ENCODE peak calls at places on chromosomes 16 and 17, in four cellular contexts. K is SK-N-SH, A is HepG2, Z is GM12878. Y is an unnamed sample.

GRCh38 chr17:13940858-13941665 is 128.2 kb upstream of the COX10 start:
- DNase-seq in A (no peak), K (no peak), Z (no peak), Y (peak; percentile 10)

GRCh38 chr17:34254651-34255380 is at the start of gene CCL2:
- DNase-seq in K (peak; percentile 42), Z (no peak), A (no peak), Y (peak; percentile 76)

GRCh38 chr17:63621229-63621683 is 961 bp upstream of the MAP3K3 start:
- DNase-seq in Z (no peak), K (no peak), A (no peak), Y (peak; percentile 71)

GRCh38 chr16:26859086-26859485 is 207.6 kb upstream of the C16orf82 start:
- DNase-seq in Z (no peak), K (no peak), A (no peak), Y (no peak)

GRCh38 chr16:27228621-27229501 is 25.5 kb downstream of the KDM8 start:
- DNase-seq in K (no peak), A (no peak), Z (no peak), Y (no peak)

GRCh38 chr17:45322168-45322567 is 5.3 kb upstream of the MAP3K14 start:
- DNase-seq in K (no peak), A (no peak), Z (no peak), Y (no peak)

GRCh38 chr16:67305216-67306071 is 21.1 kb downstream of the KCTD19 start:
- DNase-seq in K (peak; percentile 17), Z (no peak), A (no peak), Y (no peak)

GRCh38 chr16:54654429-54654828 is 276.2 kb upstream of the IRX5 start:
- DNase-seq in A (no peak), Z (no peak), K (no peak), Y (no peak)

GRCh38 chr17:55540414-55541091 is 29.3 kb upstream of the SMIM36 start:
- DNase-seq in A (no peak), K (no peak), Z (no peak), Y (peak; percentile 38)

GRCh38 chr17:79513805-79514535 is 96.9 kb downstream of the RBFOX3 start:
- DNase-seq in K (no peak), Z (no peak), A (no peak), Y (peak; percentile 46)

GRCh38 chr16:8674413-8675022 is at the start of gene ABAT:
- DNase-seq in K (peak; percentile 98), A (peak; percentile 91), Z (peak; percentile 33), Y (peak; percentile 66)

GRCh38 chr17:73782641-73783381 is 138.6 kb upstream of the SDK2 start:
- DNase-seq in Z (no peak), A (no peak), K (no peak), Y (no peak)

GRCh38 chr17:81867123-81867951 is 3.8 kb downstream of the ARHGDIA start:
- DNase-seq in A (peak; percentile 50), K (peak; percentile 48), Z (no peak), Y (no peak)

GRCh38 chr16:72612718-72613117 is 435.2 kb downstream of the ZFHX3 start:
- DNase-seq in K (no peak), A (no peak), Z (no peak), Y (no peak)

GRCh38 chr16:69741951-69742904 is 12.5 kb downstream of the NOB1 start:
- DNase-seq in Z (no peak), A (no peak), K (peak; percentile 52), Y (no peak)

GRCh38 chr17:14833201-14833773 is 431.8 kb downstream of the PMP22 start:
- DNase-seq in A (no peak), Z (no peak), K (no peak), Y (no peak)

GRCh38 chr16:21277045-21277926 is 804 bp downstream of the CRYM start:
- DNase-seq in K (no peak), Z (no peak), A (no peak), Y (no peak)

GRCh38 chr17:29146369-29146972 is 33.7 kb downstream of the MYO18A start:
- DNase-seq in K (no peak), A (no peak), Z (no peak), Y (no peak)

GRCh38 chr16:29925173-29925804 is 737 bp downstream of the KCTD13 start:
- DNase-seq in A (no peak), K (no peak), Z (no peak), Y (no peak)

GRCh38 chr16:64417711-64418227 is 704.1 kb downstream of the CDH11 start:
- DNase-seq in Z (no peak), A (no peak), K (no peak), Y (no peak)

GRCh38 chr17:42414782-42415409 is 8.2 kb downstream of the CAVIN1 start:
- DNase-seq in K (no peak), A (no peak), Z (no peak), Y (no peak)

GRCh38 chr17:62163847-62164246 is 98.8 kb upstream of the MED13 start:
- DNase-seq in K (no peak), Z (no peak), A (peak; percentile 71), Y (no peak)

GRCh38 chr16:89863741-89864391 is 9.5 kb upstream of the TCF25 start:
- DNase-seq in Z (peak; percentile 69), K (no peak), A (no peak), Y (no peak)

GRCh38 chr17:77089118-77089477 is 51.7 kb upstream of the SEC14L1 start:
- DNase-seq in K (no peak), A (peak; percentile 29), Z (no peak), Y (no peak)

GRCh38 chr17:41338961-41339485 is 11.6 kb downstream of the KRT33A start:
- DNase-seq in A (no peak), K (no peak), Z (peak; percentile 89), Y (no peak)

GRCh38 chr16:84879569-84880487 is 60.0 kb downstream of the CRISPLD2 start:
- DNase-seq in Z (no peak), A (no peak), K (no peak), Y (peak; percentile 42)

GRCh38 chr16:50272111-50272571 is 5.8 kb downstream of the ADCY7 start:
- DNase-seq in K (no peak), Z (no peak), A (no peak), Y (no peak)

GRCh38 chr16:13136896-13137295 is 235.5 kb downstream of the SHISA9 start:
- DNase-seq in A (no peak), Z (no peak), K (no peak), Y (no peak)

GRCh38 chr16:20621406-20621805 is 45.2 kb upstream of the ACSM2B start:
- DNase-seq in A (no peak), Z (no peak), K (no peak), Y (no peak)

GRCh38 chr17:63512896-63513644 is 10.1 kb upstream of the KCNH6 start:
- DNase-seq in K (no peak), A (no peak), Z (no peak), Y (no peak)

GRCh38 chr17:62852195-62852594 is 44.1 kb upstream of the MARCHF10 start:
- DNase-seq in Z (no peak), A (no peak), K (no peak), Y (no peak)

GRCh38 chr17:56913000-56913866 is 616 bp downstream of the TRIM25 start:
- DNase-seq in Z (no peak), A (no peak), K (peak; percentile 73), Y (no peak)

GRCh38 chr17:68955181-68955841 is at the start of gene ABCA8:
- DNase-seq in Z (no peak), K (no peak), A (no peak), Y (peak; percentile 9)

GRCh38 chr16:48564544-48565444 is 45.2 kb downstream of the N4BP1 start:
- DNase-seq in Z (no peak), A (no peak), K (no peak), Y (no peak)

GRCh38 chr16:89958068-89958467 is 9.5 kb downstream of the DEF8 start:
- DNase-seq in A (peak; percentile 54), Z (no peak), K (peak; percentile 93), Y (peak; percentile 66)

DNA sequence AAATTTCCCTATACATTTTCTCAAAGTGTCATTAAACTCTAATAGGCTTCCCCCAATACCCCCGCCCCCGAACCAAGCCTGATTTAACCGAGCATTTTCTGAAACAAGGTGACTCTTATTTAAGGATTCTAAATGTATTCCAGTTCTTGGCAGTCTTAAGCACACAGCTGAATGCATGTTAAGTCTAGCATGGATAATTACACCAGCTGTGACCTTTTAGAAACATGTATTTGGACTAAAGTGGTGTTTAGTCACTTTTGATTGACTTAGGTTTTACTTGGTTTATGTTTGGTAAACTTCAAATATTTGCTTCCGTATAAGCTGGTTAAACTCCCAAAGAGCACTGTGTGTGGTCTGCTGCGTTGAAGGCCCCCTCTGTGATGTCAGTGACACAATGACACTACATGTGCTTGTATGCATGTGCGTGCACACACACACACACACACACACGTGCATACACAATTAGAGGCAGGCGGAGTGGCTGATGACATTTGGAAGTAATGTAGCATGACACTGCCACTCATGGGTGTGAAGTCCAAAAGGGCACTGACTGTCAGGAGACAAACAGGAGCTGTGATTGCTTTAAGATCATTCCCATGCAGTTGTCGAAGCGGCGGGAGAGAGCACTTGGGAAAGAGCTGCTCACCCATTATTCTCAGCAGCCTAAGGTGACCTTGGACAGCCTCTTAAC is 156.1 kb upstream of the CDH13 start:
- DNase-seq in Z (no peak), A (peak; percentile 27), K (no peak), Y (no peak)
- TF ChIP-seq PBX3 in Z (no peak), A (no peak), K (no peak), Y (no peak)

GRCh38 chr17:9364837-9365430 is 210.7 kb downstream of the STX8 start:
- DNase-seq in A (no peak), Z (no peak), K (no peak), Y (no peak)

GRCh38 chr17:9368631-9369030 is 207.0 kb downstream of the STX8 start:
- DNase-seq in K (no peak), Z (no peak), A (no peak), Y (no peak)

GRCh38 chr17:9371019-9371418 is 204.6 kb downstream of the STX8 start:
- DNase-seq in K (no peak), A (peak; percentile 83), Z (peak; percentile 37), Y (peak; percentile 86)

GRCh38 chr17:9367186-9367585 is 208.4 kb downstream of the STX8 start:
- DNase-seq in Z (no peak), A (no peak), K (no peak), Y (no peak)

GRCh38 chr17:9370464-9370863 is 205.2 kb downstream of the STX8 start:
- DNase-seq in K (no peak), A (peak; percentile 50), Z (no peak), Y (no peak)
- TF ChIP-seq PBX3 in K (no peak), A (no peak), Z (no peak), Y (no peak)

GRCh38 chr17:58531661-58532554 is 17.5 kb upstream of the MTMR4 start:
- DNase-seq in Z (no peak), K (peak; percentile 95), A (no peak), Y (no peak)
- TF ChIP-seq PBX3 in Z (no peak), K (no peak), A (no peak), Y (no peak)

GRCh38 chr16:77548766-77549165 is 113.9 kb upstream of the ADAMTS18 start:
- DNase-seq in K (no peak), Z (no peak), A (no peak), Y (no peak)
- TF ChIP-seq PBX3 in K (no peak), Z (no peak), A (no peak), Y (no peak)